ENCODE peak calls at places on chromosomes 12 and 14, in eight cellular contexts. T is upper lobe of right lung, P is right atrium auricular region, B is tibial artery, N is AG09309, E is SK-N-SH, Y is lower leg skin, K is choroid plexus epithelial cell. X is an unnamed sample.

GRCh38 chr14:81289516-81289915 is 68.8 kb upstream of the GTF2A1 start:
- DNase-seq in P (no peak), E (no peak), N (no peak), T (no peak), K (no peak), Y (no peak), B (no peak), X (no peak)

GRCh38 chr14:73467377-73467776 is 9.0 kb upstream of the NUMB start:
- DNase-seq in E (no peak), T (peak), P (no peak), Y (no peak), N (no peak), K (peak), B (no peak), X (peak)

GRCh38 chr14:100474176-100474575 is 113.0 kb downstream of the BEGAIN start:
- DNase-seq in P (no peak), T (no peak), K (no peak), N (no peak), E (no peak), Y (no peak), B (no peak), X (no peak)

GRCh38 chr12:122987086-122987951 is 6.8 kb downstream of the ARL6IP4 start:
- DNase-seq in B (no peak), K (no peak), E (no peak), N (no peak), Y (no peak), T (no peak), P (no peak), X (no peak)

GRCh38 chr12:101018540-101018939 is 191.5 kb downstream of the SLC5A8 start:
- DNase-seq in N (peak), P (no peak), T (no peak), Y (no peak), K (peak), E (no peak), B (no peak), X (peak)

GRCh38 chr12:64522807-64523206 is 70.9 kb downstream of the TBK1 start:
- DNase-seq in Y (no peak), B (no peak), K (no peak), N (no peak), E (no peak), P (no peak), T (no peak), X (peak)

GRCh38 chr12:46376579-46376978 is 4.0 kb upstream of the SLC38A2 start:
- DNase-seq in K (no peak), E (no peak), Y (no peak), N (no peak), T (no peak), P (no peak), B (no peak), X (no peak)

GRCh38 chr14:28599191-28599590 is 167.4 kb upstream of the FOXG1 start:
- DNase-seq in E (no peak), P (no peak), N (no peak), T (no peak), Y (no peak), K (no peak), B (no peak), X (no peak)

GRCh38 chr14:96204151-96205058 is at the start of gene BDKRB2:
- DNase-seq in Y (peak), E (peak), B (peak), N (peak), P (peak), T (peak), K (peak), X (peak)
- TF ChIP-seq CTCF in Y (no peak), E (no peak), B (no peak), N (no peak), P (no peak), T (no peak), K (no peak), X (no peak)

GRCh38 chr14:95494456-95494855 is 22.0 kb downstream of the SYNE3 start:
- DNase-seq in B (no peak), E (no peak), T (no peak), P (no peak), K (no peak), Y (no peak), N (no peak), X (no peak)

GRCh38 chr14:95496111-95496681 is 20.3 kb downstream of the SYNE3 start:
- DNase-seq in B (no peak), K (no peak), T (no peak), E (no peak), P (no peak), N (no peak), Y (no peak), X (peak)

GRCh38 chr14:95495093-95495492 is 21.4 kb downstream of the SYNE3 start:
- DNase-seq in E (no peak), N (no peak), B (no peak), K (no peak), T (no peak), Y (no peak), P (no peak), X (no peak)

GRCh38 chr14:95496690-95497241 is 19.7 kb downstream of the SYNE3 start:
- DNase-seq in E (no peak), B (no peak), Y (no peak), N (no peak), K (peak), T (no peak), P (no peak), X (peak)

DNA sequence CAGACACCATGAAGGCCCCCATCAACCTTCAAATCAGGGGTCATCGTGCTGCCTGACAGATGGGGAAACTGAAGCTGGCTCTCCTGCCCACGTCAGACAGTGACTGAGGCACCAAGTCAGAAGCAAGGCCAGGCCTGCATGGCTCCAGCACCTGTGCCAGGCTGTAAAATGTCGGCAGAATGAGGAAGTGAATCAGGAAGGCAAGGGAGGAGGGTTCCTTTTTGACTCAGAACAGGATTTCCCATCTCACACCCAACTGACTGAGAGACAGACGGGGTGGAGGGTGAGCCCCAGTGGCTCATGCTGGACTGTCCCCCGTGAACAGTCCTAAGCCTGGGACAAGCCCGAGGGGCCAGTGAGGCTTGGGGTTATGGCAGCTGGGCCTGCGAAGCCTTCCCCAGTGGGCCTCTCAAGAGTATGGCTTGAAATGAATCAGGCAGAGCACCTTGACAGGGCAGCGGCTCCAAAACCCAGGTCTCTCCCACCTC is 20.9 kb downstream of the SYNE3 start:
- DNase-seq in K (no peak), B (no peak), Y (no peak), N (no peak), P (no peak), E (no peak), T (no peak), X (no peak)
- H3K4me3 ChIP-seq in K (no peak), B (no peak), Y (no peak), N (no peak), P (no peak), E (no peak), T (no peak), X (no peak)

GRCh38 chr14:67536087-67536486 is 3.0 kb downstream of the PLEKHH1 start:
- DNase-seq in K (no peak), N (no peak), T (no peak), E (no peak), Y (no peak), P (no peak), B (no peak), X (no peak)

GRCh38 chr14:67532606-67532997 is 488 bp upstream of the PLEKHH1 start:
- DNase-seq in T (no peak), P (no peak), Y (no peak), E (no peak), N (no peak), K (no peak), B (no peak), X (no peak)

GRCh38 chr14:67529947-67530935 is 2.8 kb upstream of the PLEKHH1 start:
- DNase-seq in P (no peak), B (no peak), E (no peak), T (no peak), K (no peak), N (no peak), Y (no peak), X (no peak)

GRCh38 chr14:67533754-67534085 is 630 bp downstream of the PLEKHH1 start:
- DNase-seq in T (no peak), Y (no peak), P (no peak), E (no peak), N (no peak), B (no peak), K (no peak), X (no peak)

DNA sequence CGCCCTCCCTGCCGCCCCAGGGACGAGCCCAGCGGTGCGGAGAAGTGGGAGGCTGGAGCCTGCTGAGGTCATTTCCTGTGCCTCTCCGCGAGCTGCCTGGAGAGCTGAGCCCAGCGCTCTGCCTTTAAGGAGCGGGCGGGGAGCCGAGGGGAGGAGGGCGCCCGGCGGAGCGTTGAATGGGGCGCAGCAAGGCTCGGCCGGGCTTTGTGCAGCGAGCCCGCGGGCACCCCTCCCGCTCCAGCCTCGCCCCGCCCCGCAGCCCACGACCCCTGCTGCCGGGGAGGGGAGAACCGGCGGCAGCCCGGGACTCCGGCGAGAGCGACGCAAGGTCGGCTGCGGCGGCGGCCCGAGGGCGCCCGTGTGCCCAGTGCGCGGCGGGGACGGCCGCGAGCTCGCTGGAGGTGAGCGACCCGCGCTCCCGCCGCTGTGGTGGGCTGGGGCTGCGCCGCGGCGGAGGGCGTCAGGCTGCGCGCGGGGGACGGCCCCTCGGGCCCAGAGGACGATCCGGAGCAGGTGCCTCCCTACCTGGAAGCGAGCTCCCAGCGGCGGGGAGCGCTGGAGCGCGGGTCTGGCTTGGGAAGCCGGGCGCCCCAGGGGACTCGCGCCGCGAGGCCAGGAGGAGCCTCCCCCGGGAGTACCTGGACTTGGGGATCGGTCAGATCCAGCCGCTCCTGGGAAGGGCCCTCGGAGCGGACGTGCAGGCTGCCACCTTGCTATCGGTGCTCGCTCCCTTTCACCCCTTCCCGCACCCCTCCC is at the start of gene PLEKHH1:
- DNase-seq in K (peak), B (peak), Y (peak), T (peak), N (no peak), E (peak), P (peak), X (peak)
- TF ChIP-seq CTCF in K (no peak), B (no peak), Y (no peak), T (no peak), N (no peak), E (no peak), P (no peak), X (no peak)

GRCh38 chr12:108896817-108897216 is 16.9 kb downstream of the DAO start:
- DNase-seq in K (no peak), P (no peak), T (peak), B (no peak), Y (no peak), N (no peak), E (no peak), X (no peak)
- H3K4me3 ChIP-seq in K (no peak), P (no peak), T (no peak), B (no peak), Y (no peak), N (no peak), E (no peak), X (no peak)

X was measured in cardiac fibroblast.